ENCODE peak calls at places on chromosome 4, in nine cellular contexts. G, K, P, U, L, Y, S, M and W are unnamed samples.

GRCh38 chr4:139557506-139558110 is 1.6 kb upstream of the SETD7 start:
- DNase-seq in G (no peak), K (no peak), P (no peak), U (no peak), L (no peak), Y (no peak), S (no peak), M (peak; percentile 43), W (no peak)

GRCh38 chr4:40301592-40301991 is 33.5 kb upstream of the CHRNA9 start:
- DNase-seq in G (peak; percentile 64), K (no peak), P (no peak), U (no peak), L (no peak), Y (peak; percentile 98), S (no peak), M (no peak), W (no peak)

GRCh38 chr4:6465985-6466384 is 6.4 kb downstream of the PPP2R2C start:
- DNase-seq in G (no peak), K (no peak), P (no peak), U (no peak), L (no peak), Y (no peak), S (no peak), M (no peak), W (no peak)

GRCh38 chr4:10031663-10032590 is 10.6 kb upstream of the SLC2A9 start:
- DNase-seq in G (no peak), K (no peak), P (no peak), U (no peak), L (no peak), Y (no peak), S (no peak), M (no peak), W (peak; percentile 39)

GRCh38 chr4:108031427-108032083 is 41.9 kb downstream of the HADH start:
- DNase-seq in G (no peak), K (no peak), P (no peak), U (no peak), L (no peak), Y (no peak), S (no peak), M (no peak), W (no peak)

GRCh38 chr4:41256740-41257256 is at the start of gene UCHL1:
- DNase-seq in G (peak; percentile 24), K (no peak), P (peak; percentile 41), U (peak; percentile 96), L (no peak), Y (peak; percentile 91), S (peak; percentile 41), M (peak; percentile 15), W (peak; percentile 86)

GRCh38 chr4:84852081-84852480 is 114.4 kb downstream of the WDFY3 start:
- DNase-seq in G (no peak), K (no peak), P (peak; percentile 5), U (no peak), L (no peak), Y (no peak), S (no peak), M (no peak), W (no peak)

GRCh38 chr4:147138171-147138570 is 192.5 kb upstream of the TTC29 start:
- DNase-seq in G (no peak), K (peak; percentile 10), P (no peak), U (no peak), L (no peak), Y (no peak), S (no peak), M (no peak), W (no peak)

GRCh38 chr4:74319506-74319905 is 11.2 kb downstream of the EPGN start:
- DNase-seq in G (no peak), K (no peak), P (no peak), U (no peak), L (no peak), Y (no peak), S (no peak), M (no peak), W (no peak)

GRCh38 chr4:182370491-182370890 is 127.3 kb downstream of the TENM3 start:
- DNase-seq in G (no peak), K (no peak), P (no peak), U (no peak), L (no peak), Y (no peak), S (no peak), M (no peak), W (no peak)

GRCh38 chr4:105944535-105944934 is 49.3 kb downstream of the NPNT start:
- DNase-seq in G (no peak), K (peak; percentile 75), P (no peak), U (no peak), L (no peak), Y (no peak), S (peak; percentile 50), M (no peak), W (no peak)

GRCh38 chr4:88981571-88981970 is 75.4 kb downstream of the FAM13A start:
- DNase-seq in G (no peak), K (no peak), P (no peak), U (no peak), L (no peak), Y (no peak), S (no peak), M (no peak), W (no peak)

GRCh38 chr4:45629717-45630116 is 494.1 kb downstream of the GABRG1 start:
- DNase-seq in G (no peak), K (no peak), P (peak; percentile 20), U (no peak), L (no peak), Y (no peak), S (no peak), M (no peak), W (no peak)

GRCh38 chr4:151553874-151554273 is 144.9 kb downstream of the FHIP1A start:
- DNase-seq in G (peak; percentile 82), K (no peak), P (no peak), U (no peak), L (no peak), Y (no peak), S (no peak), M (no peak), W (no peak)

GRCh38 chr4:23290656-23291055 is 597.9 kb downstream of the GBA3 start:
- DNase-seq in G (no peak), K (no peak), P (no peak), U (no peak), L (no peak), Y (no peak), S (no peak), M (no peak), W (no peak)

GRCh38 chr4:2069161-2069971 is 10.2 kb downstream of the NAT8L start:
- DNase-seq in G (no peak), K (no peak), P (no peak), U (peak; percentile 14), L (no peak), Y (no peak), S (no peak), M (no peak), W (no peak)

GRCh38 chr4:126986828-126987227 is 645.9 kb upstream of the INTU start:
- DNase-seq in G (no peak), K (no peak), P (no peak), U (no peak), L (no peak), Y (no peak), S (peak; percentile 16), M (no peak), W (no peak)

GRCh38 chr4:136342666-136343065 is 1189.6 kb downstream of the PCDH18 start:
- DNase-seq in G (no peak), K (no peak), P (no peak), U (no peak), L (no peak), Y (no peak), S (no peak), M (no peak), W (no peak)

GRCh38 chr4:6087669-6088068 is 69.4 kb upstream of the C4orf50 start:
- DNase-seq in G (no peak), K (no peak), P (peak; percentile 14), U (peak; percentile 74), L (no peak), Y (no peak), S (no peak), M (peak; percentile 40), W (peak; percentile 74)

GRCh38 chr4:85423414-85423813 is 51.5 kb upstream of the ARHGAP24 start:
- DNase-seq in G (no peak), K (no peak), P (no peak), U (no peak), L (no peak), Y (no peak), S (no peak), M (no peak), W (no peak)